ENCODE peak calls at places on chromosomes 5 and 9, in eight cellular contexts. S, H, F, K, L, X, E and Q are unnamed samples.

GRCh38 chr9:89892920-89893319 is 288.1 kb downstream of the GADD45G start:
- DNase-seq in X (no peak), L (no peak), K (no peak), S (no peak), H (no peak), F (no peak), E (no peak), Q (no peak)

GRCh38 chr5:138697720-138698360 is 55.4 kb upstream of the CTNNA1 start:
- DNase-seq in X (no peak), H (no peak), L (no peak), E (no peak), F (no peak), K (no peak), S (no peak), Q (no peak)

GRCh38 chr5:141672071-141672855 is 9.8 kb downstream of the ARAP3 start:
- DNase-seq in E (no peak), K (no peak), L (no peak), S (no peak), F (no peak), H (no peak), X (no peak), Q (no peak)

GRCh38 chr5:3684771-3685354 is 89.2 kb downstream of the IRX1 start:
- DNase-seq in X (no peak), S (no peak), F (no peak), K (no peak), H (no peak), E (no peak), L (no peak), Q (no peak)

GRCh38 chr9:130443840-130444492 is 795 bp upstream of the ASS1 start:
- DNase-seq in S (no peak), X (no peak), L (no peak), H (no peak), E (no peak), F (no peak), K (no peak), Q (no peak)

GRCh38 chr5:147673276-147673675 is 109.3 kb downstream of the JAKMIP2 start:
- DNase-seq in L (no peak), S (no peak), E (no peak), X (no peak), H (no peak), F (no peak), K (no peak), Q (no peak)

GRCh38 chr9:136403915-136404800 is 4.2 kb upstream of the SNAPC4 start:
- DNase-seq in S (no peak), X (no peak), L (no peak), H (no peak), E (no peak), K (no peak), F (no peak), Q (no peak)

GRCh38 chr9:128526729-128527128 is 22.2 kb downstream of the GLE1 start:
- DNase-seq in F (no peak), S (no peak), E (no peak), K (no peak), L (no peak), X (no peak), H (no peak), Q (no peak)

GRCh38 chr5:112649882-112650281 is 87.8 kb upstream of the APC start:
- DNase-seq in L (no peak), S (no peak), F (no peak), X (no peak), H (no peak), E (no peak), K (peak), Q (no peak)

GRCh38 chr5:116476903-116477537 is 97.6 kb downstream of the SEMA6A start:
- DNase-seq in X (no peak), E (no peak), S (no peak), H (no peak), F (no peak), L (no peak), K (no peak), Q (no peak)

GRCh38 chr9:38125889-38126288 is 56.9 kb upstream of the SHB start:
- DNase-seq in F (no peak), H (no peak), X (no peak), S (no peak), E (no peak), K (no peak), L (no peak), Q (no peak)

GRCh38 chr5:160165137-160166068 is 46.2 kb upstream of the PWWP2A start:
- DNase-seq in S (peak), F (peak), X (peak), E (no peak), H (peak), K (peak), L (peak), Q (peak)

GRCh38 chr5:177378884-177379883 is 5.0 kb upstream of the SLC34A1 start:
- DNase-seq in S (no peak), F (no peak), K (no peak), L (no peak), X (peak), H (no peak), E (no peak), Q (no peak)

GRCh38 chr5:74017786-74018211 is 391.8 kb downstream of the ARHGEF28 start:
- DNase-seq in K (no peak), E (no peak), X (peak), F (no peak), S (no peak), H (no peak), L (no peak), Q (no peak)

GRCh38 chr5:135921388-135921787 is 25.7 kb upstream of the IL9 start:
- DNase-seq in X (peak), K (no peak), E (no peak), L (no peak), S (no peak), H (no peak), F (no peak), Q (no peak)

GRCh38 chr5:168298949-168299348 is 7.5 kb downstream of the WWC1 start:
- DNase-seq in H (no peak), K (no peak), X (no peak), E (no peak), F (no peak), L (no peak), S (no peak), Q (no peak)

GRCh38 chr5:102295534-102296228 is 403 bp downstream of the SLCO4C1 start:
- DNase-seq in E (no peak), X (no peak), S (no peak), H (no peak), L (no peak), K (no peak), F (peak), Q (peak)

GRCh38 chr9:114351932-114352331 is 22.3 kb downstream of the ORM2 start:
- DNase-seq in L (no peak), X (no peak), E (no peak), F (no peak), H (no peak), K (no peak), S (no peak), Q (no peak)